ENCODE peak calls at places on chromosomes 5 and 9, in ten cellular contexts. F is lung; W is dorsolateral prefrontal cortex; Z is CD8-positive, alpha-beta T cell; T is activated CD4-positive, alpha-beta T cell treated with anti-CD3 and anti-CD28 coated beads for 48 hours; N is HTR-8/SVneo; D is HCEC 1CT; C is activated naive CD4-positive, alpha-beta T cell treated with anti-CD3 and anti-CD28 coated beads for 36 hours; E is skeletal muscle cell; G is MCF 10A. V is an unnamed sample.

GRCh38 chr9:93699650-93700049 is 123.3 kb downstream of the PHF2 start:
- DNase-seq in D (no peak), E (no peak), C (no peak), F (peak; percentile 24), G (no peak), Z (no peak), W (no peak), N (no peak), T (no peak), V (no peak)

GRCh38 chr5:171762016-171762415 is 23.6 kb upstream of the SMIM23 start:
- DNase-seq in W (no peak), D (no peak), T (no peak), Z (no peak), E (no peak), N (no peak), F (no peak), C (no peak), G (no peak), V (no peak)

GRCh38 chr9:35820076-35820475 is 5.2 kb upstream of the HINT2 start:
- DNase-seq in Z (no peak), D (peak; percentile 60), F (no peak), W (no peak), T (no peak), C (no peak), G (peak; percentile 55), N (no peak), E (no peak), V (no peak)

GRCh38 chr5:157857821-157858526 is 971 bp downstream of the CLINT1 start:
- DNase-seq in N (no peak), G (peak; percentile 51), F (no peak), C (peak; percentile 44), W (no peak), T (peak; percentile 15), E (no peak), D (peak; percentile 46), Z (no peak), V (no peak)

GRCh38 chr9:12759767-12760166 is 15.1 kb upstream of the LURAP1L start:
- DNase-seq in N (no peak), D (no peak), W (no peak), G (peak; percentile 44), Z (no peak), T (no peak), E (peak; percentile 74), F (no peak), C (no peak), V (no peak)

GRCh38 chr5:128538249-128539037 is 398 bp upstream of the FBN2 start:
- DNase-seq in T (no peak), Z (no peak), W (no peak), F (no peak), E (peak; percentile 68), D (peak; percentile 97), N (peak; percentile 79), C (no peak), G (peak; percentile 98), V (no peak)

GRCh38 chr5:160657622-160658458 is 194.2 kb downstream of the ATP10B start:
- DNase-seq in G (no peak), E (no peak), T (no peak), C (no peak), Z (no peak), F (no peak), N (no peak), D (no peak), W (no peak), V (no peak)

GRCh38 chr9:91178281-91179236 is 183.2 kb downstream of the AUH start:
- DNase-seq in F (peak; percentile 22), D (no peak), G (no peak), W (no peak), C (no peak), Z (no peak), N (no peak), E (no peak), T (peak; percentile 51), V (no peak)

GRCh38 chr5:88690619-88691560 is 192.1 kb downstream of the MEF2C start:
- DNase-seq in W (peak; percentile 85), E (no peak), C (peak; percentile 77), T (peak; percentile 77), D (peak; percentile 59), G (peak; percentile 61), Z (peak; percentile 47), F (peak; percentile 63), N (peak; percentile 54), V (peak; percentile 48)

GRCh38 chr5:137146402-137146889 is 352.7 kb downstream of the SPOCK1 start:
- DNase-seq in D (peak; percentile 91), F (no peak), T (no peak), C (no peak), N (peak; percentile 68), Z (no peak), W (peak; percentile 57), E (peak; percentile 99), G (peak; percentile 97), V (no peak)

V was measured in activated gamma-delta T cell treated with Interleukin-2 at 50 U/mL for 16 hours.